ENCODE peak calls at places on chromosomes 3 and 15, in five cellular contexts. Y is HCT116, H is thoracic aorta, F is psoas muscle, P is heart right ventricle. K is an unnamed sample.

GRCh38 chr3:98809561-98809960 is 46.4 kb downstream of the ST3GAL6 start:
- DNase-seq in Y (no peak), F (no peak), H (no peak), P (peak), K (no peak)

GRCh38 chr3:81289676-81290075 is 471.8 kb downstream of the GBE1 start:
- DNase-seq in P (no peak), Y (no peak), F (no peak), H (no peak), K (no peak)

GRCh38 chr3:188558343-188559068 is 404.5 kb downstream of the LPP start:
- DNase-seq in H (no peak), Y (no peak), F (no peak), P (no peak), K (peak)

GRCh38 chr3:40382617-40382979 is 4.4 kb upstream of the ENTPD3 start:
- DNase-seq in H (no peak), F (no peak), Y (no peak), P (no peak), K (no peak)

GRCh38 chr3:107752202-107752990 is 229.6 kb downstream of the BBX start:
- DNase-seq in Y (peak), P (no peak), H (no peak), F (no peak), K (peak)

GRCh38 chr15:36810656-36811449 is 231.4 kb downstream of the CDIN1 start:
- DNase-seq in Y (no peak), H (no peak), P (no peak), F (no peak), K (no peak)

GRCh38 chr3:178203152-178203551 is 333.1 kb upstream of the KCNMB2 start:
- DNase-seq in F (no peak), H (no peak), P (no peak), Y (no peak), K (peak)

GRCh38 chr3:14113964-14114667 is 10.6 kb downstream of the CHCHD4 start:
- DNase-seq in P (no peak), F (no peak), Y (no peak), H (no peak), K (no peak)

GRCh38 chr3:89578253-89578529 is 470.8 kb downstream of the EPHA3 start:
- DNase-seq in H (no peak), P (no peak), Y (no peak), F (no peak), K (no peak)

GRCh38 chr3:99119312-99119810 is 217.9 kb upstream of the DCBLD2 start:
- DNase-seq in P (no peak), H (no peak), Y (no peak), F (no peak), K (peak)

GRCh38 chr3:165682734-165683133 is 154.5 kb downstream of the BCHE start:
- DNase-seq in H (no peak), Y (no peak), P (no peak), F (no peak), K (no peak)

GRCh38 chr3:57127849-57128566 is 37.1 kb downstream of the IL17RD start:
- DNase-seq in F (no peak), P (no peak), Y (no peak), H (no peak), K (peak)

GRCh38 chr3:123129532-123129931 is 62.7 kb downstream of the PDIA5 start:
- DNase-seq in Y (no peak), P (no peak), F (no peak), H (no peak), K (no peak)

GRCh38 chr3:170868577-170869239 is 1.3 kb downstream of the RPL22L1 start:
- DNase-seq in F (no peak), P (no peak), H (no peak), Y (no peak), K (no peak)

GRCh38 chr3:55426486-55426885 is 60.6 kb downstream of the WNT5A start:
- DNase-seq in Y (no peak), F (no peak), H (no peak), P (no peak), K (no peak)

GRCh38 chr15:53670701-53671100 is 88.8 kb downstream of the WDR72 start:
- DNase-seq in H (no peak), P (no peak), F (no peak), Y (no peak), K (no peak)

GRCh38 chr3:88816445-88816844 is 291.0 kb upstream of the EPHA3 start:
- DNase-seq in H (no peak), Y (no peak), F (no peak), P (no peak), K (no peak)

GRCh38 chr3:140493271-140493670 is 184.6 kb upstream of the TRIM42 start:
- DNase-seq in P (no peak), F (no peak), H (no peak), Y (no peak), K (no peak)

GRCh38 chr15:41801850-41802455 is 25.9 kb upstream of the JMJD7 start:
- DNase-seq in H (no peak), F (no peak), Y (no peak), P (no peak), K (peak)

GRCh38 chr3:72520690-72521308 is 327.4 kb downstream of the SHQ1 start:
- DNase-seq in F (no peak), H (no peak), P (no peak), Y (peak), K (peak)

GRCh38 chr3:128083980-128084674 is 31.9 kb downstream of the SEC61A1 start:
- DNase-seq in H (no peak), F (no peak), P (no peak), Y (no peak), K (peak)

GRCh38 chr15:67109141-67110034 is 44.0 kb downstream of the SMAD3 start:
- DNase-seq in F (peak), H (no peak), P (peak), Y (no peak), K (peak)

GRCh38 chr3:119148493-119149180 is 2.7 kb downstream of the TEX55 start:
- DNase-seq in F (no peak), P (no peak), H (no peak), Y (no peak), K (peak)

GRCh38 chr3:52351762-52352055 is 35.6 kb downstream of the DNAH1 start:
- DNase-seq in F (no peak), P (no peak), H (no peak), Y (no peak), K (no peak)

GRCh38 chr3:4492240-4493007 is 724 bp upstream of the ITPR1 start:
- DNase-seq in H (no peak), F (peak), Y (no peak), P (peak), K (peak)

GRCh38 chr3:40120816-40121215 is 188.7 kb upstream of the EIF1B start:
- DNase-seq in P (no peak), H (no peak), F (no peak), Y (no peak), K (peak)

GRCh38 chr15:41438206-41438605 is 21.3 kb downstream of the RTF1 start:
- DNase-seq in H (no peak), Y (no peak), P (no peak), F (no peak), K (no peak)

GRCh38 chr15:39530446-39531342 is 50.2 kb upstream of the THBS1 start:
- DNase-seq in F (no peak), Y (no peak), H (no peak), P (no peak), K (no peak)
- H3K4me3 ChIP-seq in F (no peak), Y (no peak), H (no peak), P (no peak), K (no peak)

GRCh38 chr15:81197688-81198281 is 1.1 kb downstream of the IL16 start:
- DNase-seq in F (no peak), Y (no peak), P (no peak), H (no peak), K (no peak)

GRCh38 chr15:81195339-81195864 is 1.3 kb upstream of the IL16 start:
- DNase-seq in F (no peak), H (no peak), P (no peak), Y (no peak), K (no peak)

GRCh38 chr15:81197255-81197630 is 564 bp downstream of the IL16 start:
- DNase-seq in P (no peak), Y (no peak), H (no peak), F (no peak), K (no peak)

GRCh38 chr15:81196576-81197254 is at the start of gene IL16:
- DNase-seq in P (no peak), F (no peak), Y (no peak), H (no peak), K (no peak)

DNA sequence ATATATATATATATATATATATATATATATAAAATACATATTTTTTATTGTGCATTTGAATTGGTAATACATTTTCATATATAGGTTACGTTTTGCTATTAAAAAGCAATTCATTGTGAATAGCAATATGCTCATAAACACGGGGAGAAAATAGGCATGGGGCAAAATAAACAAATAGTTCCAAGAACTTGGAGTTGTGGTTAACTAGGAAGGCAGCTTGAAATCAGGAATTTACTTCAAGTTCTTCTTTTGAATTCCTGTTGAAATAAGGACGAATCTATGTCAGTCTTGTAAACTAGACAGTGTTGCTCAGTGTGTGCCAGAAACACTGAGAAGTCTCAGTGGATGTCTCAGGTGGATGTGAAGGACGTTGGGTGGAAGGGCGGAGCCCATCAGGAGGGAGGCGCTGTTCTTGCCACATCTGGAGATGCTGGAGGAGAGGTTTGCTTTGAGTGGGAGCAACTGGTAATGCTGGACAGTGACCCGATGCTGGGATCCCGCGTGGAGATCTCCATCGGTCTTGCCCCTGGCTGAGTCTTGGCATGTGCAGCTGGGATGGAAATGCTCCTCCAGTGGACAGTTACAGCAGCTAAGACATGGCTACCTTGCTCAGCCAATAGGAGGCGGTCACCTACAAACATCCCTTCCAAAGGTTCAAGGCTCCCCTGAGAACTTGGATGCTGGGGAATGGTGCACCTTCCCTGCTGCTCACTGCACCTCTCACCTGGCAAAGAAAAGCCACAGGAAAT is 2.5 kb downstream of the IL16 start:
- DNase-seq in F (no peak), P (no peak), Y (no peak), H (no peak), K (no peak)
- TF ChIP-seq CTCF in F (no peak), P (no peak), Y (no peak), H (no peak), K (no peak)

GRCh38 chr15:34213690-34214089 is 3.8 kb upstream of the KATNBL1 start:
- DNase-seq in Y (no peak), F (no peak), P (no peak), H (no peak), K (no peak)
- H3K4me3 ChIP-seq in Y (no peak), F (no peak), P (no peak), H (no peak), K (no peak)

GRCh38 chr3:44918087-44918486 is 43.7 kb downstream of the TGM4 start:
- DNase-seq in H (no peak), F (no peak), Y (no peak), P (no peak), K (no peak)

GRCh38 chr3:44913868-44914468 is 39.6 kb downstream of the TGM4 start:
- DNase-seq in P (peak), Y (peak), H (no peak), F (peak), K (peak)

GRCh38 chr3:44914936-44915335 is 40.5 kb downstream of the TGM4 start:
- DNase-seq in F (no peak), H (no peak), Y (no peak), P (no peak), K (no peak)

GRCh38 chr3:44918581-44918980 is 44.2 kb downstream of the TGM4 start:
- DNase-seq in F (no peak), P (no peak), Y (no peak), H (no peak), K (no peak)

DNA sequence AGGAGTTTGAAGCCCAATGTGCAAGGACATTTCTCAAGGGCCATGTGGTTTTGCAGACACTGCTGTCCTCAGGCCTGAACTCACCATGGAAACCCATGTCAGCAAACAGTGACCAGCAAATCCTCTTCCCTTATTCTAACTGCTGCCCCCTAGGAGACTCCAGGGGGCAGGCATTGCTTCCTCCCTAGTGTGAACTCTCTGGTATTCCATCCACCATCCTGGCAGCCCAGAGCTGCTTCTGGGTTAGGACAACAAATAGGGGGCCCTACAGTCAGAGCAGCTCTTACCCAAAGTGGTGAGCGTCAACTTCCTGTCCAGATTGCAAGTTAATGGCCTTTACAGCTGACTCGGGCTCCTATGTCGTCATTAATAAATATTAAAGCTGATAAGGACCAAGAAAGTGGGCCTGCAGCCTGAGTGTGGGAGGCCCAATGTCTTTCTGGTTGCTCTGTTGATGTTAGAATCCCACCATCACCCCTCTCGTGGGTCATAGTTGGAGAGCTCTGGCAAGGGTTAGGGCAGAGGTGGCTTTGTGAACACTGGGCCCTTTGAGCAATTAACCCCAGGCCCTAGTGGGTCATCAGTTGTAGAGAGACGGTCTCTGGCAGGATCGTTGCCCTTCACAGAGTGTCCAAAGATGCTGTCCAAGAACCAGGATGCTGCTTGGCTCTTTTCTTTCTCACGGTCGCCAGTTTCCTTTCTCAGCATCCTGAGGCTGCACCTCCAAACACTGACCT is 41.5 kb downstream of the TGM4 start:
- DNase-seq in P (no peak), F (no peak), Y (no peak), H (no peak), K (peak)
- TF ChIP-seq CTCF in P (peak), F (no peak), Y (no peak), H (no peak), K (peak)

GRCh38 chr3:186612721-186613636 is at the start of gene AHSG:
- DNase-seq in H (no peak), F (no peak), Y (no peak), P (no peak), K (no peak)

GRCh38 chr3:186613637-186614265 is 891 bp downstream of the AHSG start:
- DNase-seq in H (no peak), Y (no peak), P (no peak), F (no peak), K (no peak)

GRCh38 chr3:186616299-186616617 is 3.4 kb downstream of the AHSG start:
- DNase-seq in H (no peak), Y (no peak), P (no peak), F (no peak), K (no peak)

GRCh38 chr3:186614597-186615483 is 2.0 kb downstream of the AHSG start:
- DNase-seq in F (peak), P (peak), H (no peak), Y (peak), K (peak)

DNA sequence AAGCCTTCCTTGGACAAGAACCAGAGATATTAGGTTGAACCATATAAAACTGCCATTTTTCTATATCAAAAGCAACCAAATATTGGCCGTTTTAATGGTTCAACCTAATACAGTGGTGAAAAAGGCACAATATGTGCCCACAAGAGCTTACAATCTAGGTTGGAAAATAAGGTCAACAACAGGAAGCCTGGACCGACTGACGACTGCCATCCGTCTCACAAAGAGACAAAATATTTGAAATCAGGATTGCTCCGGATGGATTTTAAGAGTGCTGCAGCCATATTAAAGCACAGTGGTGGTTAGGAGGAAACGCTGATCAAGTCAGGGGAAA is 1.4 kb downstream of the AHSG start:
- DNase-seq in F (no peak), H (no peak), P (no peak), Y (no peak), K (no peak)
- H3K4me3 ChIP-seq in F (no peak), H (no peak), P (no peak), Y (no peak), K (no peak)

GRCh38 chr3:153293222-153293621 is 131.2 kb downstream of the RAP2B start:
- DNase-seq in Y (no peak), F (no peak), P (no peak), H (no peak), K (peak)

GRCh38 chr3:153289334-153289808 is 127.3 kb downstream of the RAP2B start:
- DNase-seq in F (no peak), Y (no peak), H (no peak), P (no peak), K (peak)

GRCh38 chr3:153287017-153287416 is 125.0 kb downstream of the RAP2B start:
- DNase-seq in P (no peak), H (no peak), F (no peak), Y (no peak), K (no peak)

GRCh38 chr3:153290278-153291015 is 128.4 kb downstream of the RAP2B start:
- DNase-seq in F (no peak), Y (no peak), P (no peak), H (no peak), K (peak)

GRCh38 chr3:153291052-153291689 is 129.1 kb downstream of the RAP2B start:
- DNase-seq in P (no peak), F (no peak), H (no peak), Y (peak), K (peak)
- TF ChIP-seq CTCF in P (peak), F (peak), H (no peak), Y (peak), K (peak)

GRCh38 chr15:90839187-90840071 is 29.0 kb upstream of the FURIN start:
- DNase-seq in P (no peak), F (no peak), H (no peak), Y (no peak), K (no peak)
- H3K4me3 ChIP-seq in P (no peak), F (no peak), H (peak), Y (no peak), K (no peak)

GRCh38 chr15:58666957-58667356 is 82.5 kb downstream of the ADAM10 start:
- DNase-seq in F (no peak), H (no peak), P (no peak), Y (no peak), K (peak)
- TF ChIP-seq CTCF in F (no peak), H (no peak), P (no peak), Y (no peak), K (no peak)

GRCh38 chr3:129599073-129599472 is 7.4 kb downstream of the PLXND1 start:
- DNase-seq in P (no peak), F (no peak), H (no peak), Y (no peak), K (no peak)
- H3K4me3 ChIP-seq in P (peak), F (peak), H (peak), Y (no peak), K (no peak)

GRCh38 chr3:194522579-194523046 is 35.8 kb upstream of the ATP13A3 start:
- DNase-seq in F (no peak), Y (no peak), P (no peak), H (no peak), K (peak)
- TF ChIP-seq CTCF in F (no peak), Y (no peak), P (no peak), H (no peak), K (no peak)